ENCODE peak calls at places on chromosomes 13 and 19, in five cellular contexts. A, R, U, F and S are unnamed samples.

GRCh38 chr13:91375119-91375729 is 23.2 kb upstream of the GPC5 start:
- DNase-seq in A (peak; percentile 45), R (no peak), U (no peak), F (no peak), S (no peak)

GRCh38 chr13:111219306-111219705 is 101.1 kb upstream of the TEX29 start:
- DNase-seq in A (no peak), R (no peak), U (no peak), F (no peak), S (no peak)

GRCh38 chr19:39052846-39053245 is 20.5 kb upstream of the FBXO27 start:
- DNase-seq in A (no peak), R (no peak), U (no peak), F (no peak), S (no peak)

GRCh38 chr13:114152831-114153371 is 20.5 kb upstream of the RASA3 start:
- DNase-seq in A (no peak), R (no peak), U (no peak), F (no peak), S (no peak)

GRCh38 chr13:91383836-91384235 is 14.6 kb upstream of the GPC5 start:
- DNase-seq in A (no peak), R (no peak), U (no peak), F (no peak), S (no peak)

GRCh38 chr13:97727991-97728390 is 225.5 kb upstream of the IPO5 start:
- DNase-seq in A (no peak), R (no peak), U (no peak), F (no peak), S (no peak)

GRCh38 chr19:30168760-30169159 is 203.4 kb upstream of the ZNF536 start:
- DNase-seq in A (no peak), R (no peak), U (no peak), F (no peak), S (no peak)

GRCh38 chr19:3159565-3159964 is 19.0 kb upstream of the S1PR4 start:
- DNase-seq in A (no peak), R (no peak), U (no peak), F (no peak), S (no peak)

GRCh38 chr19:4059931-4060620 is 6.6 kb downstream of the ZBTB7A start:
- DNase-seq in A (no peak), R (peak; percentile 75), U (peak; percentile 77), F (no peak), S (no peak)

DNA sequence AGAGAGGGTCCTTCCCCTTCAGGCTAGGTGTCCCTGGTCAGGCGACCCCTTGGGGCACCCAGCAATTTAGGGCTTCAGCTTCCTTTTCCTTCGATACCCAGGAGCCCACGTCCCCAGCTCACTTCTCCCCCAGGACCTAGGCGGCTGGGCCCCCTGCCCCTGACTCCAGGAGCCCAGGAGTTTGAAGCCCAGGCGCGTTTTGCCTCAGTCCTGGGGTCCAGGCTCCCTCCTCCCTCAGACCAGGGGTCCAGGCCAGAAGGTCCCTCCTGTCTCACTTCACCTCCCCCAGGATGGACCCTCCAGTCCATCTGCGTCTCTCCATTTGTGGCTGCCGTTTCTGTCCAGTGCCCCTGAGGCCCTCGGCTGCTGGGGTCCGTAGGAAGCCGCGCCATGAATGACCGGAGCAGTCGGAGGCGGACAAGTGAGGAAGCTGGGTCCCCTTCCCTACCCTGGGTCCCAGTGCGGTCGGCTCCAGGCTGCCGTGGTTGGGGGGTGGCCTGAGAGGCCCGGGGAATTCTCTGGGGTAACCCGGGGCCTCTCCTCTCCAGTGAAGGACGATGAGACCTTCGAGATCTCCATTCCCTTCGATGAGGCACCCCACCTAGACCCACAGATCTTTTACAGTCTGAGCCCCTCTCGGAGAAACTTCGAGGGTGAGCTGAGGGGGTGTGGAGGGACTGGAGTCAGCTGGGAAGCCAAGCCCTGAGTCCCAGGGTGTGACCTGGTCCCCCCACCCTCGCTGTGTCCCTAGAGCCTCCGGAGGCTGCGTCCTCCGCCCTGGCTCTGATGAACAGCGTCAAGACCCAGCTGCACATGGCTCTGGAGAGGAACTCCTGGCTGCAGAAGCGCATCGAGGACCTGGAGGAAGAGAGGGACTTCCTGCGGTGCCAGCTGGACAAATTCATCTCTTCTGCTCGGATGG is 906 bp downstream of the CCDC106 start:
- DNase-seq in A (no peak), R (no peak), U (no peak), F (no peak), S (no peak)
- H3K27ac ChIP-seq in A (peak overlapping the region; percentile 98), R (peak overlapping the region; percentile 84), U (peak overlapping the region; percentile 90), F (peak overlapping the region; percentile 77), S (peak overlapping the region; percentile 76)

DNA sequence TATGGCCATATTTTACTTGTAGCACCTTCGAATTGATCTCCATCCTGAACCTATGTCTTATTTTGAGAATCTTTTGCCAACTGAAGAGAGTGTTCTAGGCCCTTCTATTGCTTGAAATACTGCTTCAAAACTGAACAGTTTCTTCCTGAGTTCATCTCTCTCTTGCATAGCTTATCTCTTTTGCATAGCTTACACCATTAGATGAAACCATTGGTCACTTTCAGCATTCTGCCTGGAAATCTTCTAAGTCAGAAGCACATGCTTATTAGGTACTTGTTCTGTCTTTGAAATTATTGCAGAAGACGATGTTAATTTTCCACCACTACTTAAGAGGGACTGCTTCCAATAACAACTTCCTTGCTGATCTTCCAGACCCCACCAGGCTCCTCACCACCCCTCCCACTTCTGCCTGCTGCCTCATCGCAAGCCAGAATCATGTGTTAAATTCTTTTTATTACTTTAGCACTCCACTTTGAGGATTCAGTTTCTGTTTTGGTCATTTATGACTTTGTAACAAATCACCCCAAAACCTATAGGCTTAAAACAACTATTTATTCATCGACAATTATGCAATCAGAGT is 122.4 kb upstream of the MAB21L1 start:
- DNase-seq in A (no peak), R (no peak), U (no peak), F (no peak), S (no peak)
- H3K4me3 ChIP-seq in A (no peak overlapping the region), R (no peak overlapping the region), U (no peak overlapping the region), F (no peak overlapping the region), S (no peak overlapping the region)

GRCh38 chr19:40249201-40249600 is 22.7 kb upstream of the CCNP start:
- DNase-seq in A (no peak), R (peak; percentile 21), U (no peak), F (no peak), S (peak; percentile 4)
- H3K27me3 ChIP-seq in A (no peaks in the 10 kb centered on the region), R (no peaks in the 10 kb centered on the region), U (no peaks in the 10 kb centered on the region), F (no peaks in the 10 kb centered on the region), S (no peaks in the 10 kb centered on the region)

GRCh38 chr19:447816-448546 is 12.9 kb downstream of the SHC2 start:
- DNase-seq in A (no peak), R (no peak), U (peak; percentile 46), F (no peak), S (no peak)
- H3K27ac ChIP-seq in A (no peak overlapping the region), R (peak overlapping the region; percentile 53), U (peak overlapping the region; percentile 5), F (no peak overlapping the region), S (no peak overlapping the region)

GRCh38 chr19:56840452-56841193 is at the start of the genes PEG3 and ZIM2:
- DNase-seq in A (peak; percentile 92), R (no peak), U (peak; percentile 76), F (no peak), S (no peak)

GRCh38 chr19:56838680-56838929 is 1.9 kb downstream of the PEG3 start:
- DNase-seq in A (no peak), R (no peak), U (no peak), F (no peak), S (no peak)

GRCh38 chr19:56837892-56838679 is 2.4 kb downstream of the PEG3 start:
- DNase-seq in A (peak; percentile 79), R (peak; percentile 60), U (peak; percentile 75), F (no peak), S (no peak)

GRCh38 chr19:56839665-56840451 is 668 bp downstream of the PEG3 start:
- DNase-seq in A (peak; percentile 97), R (peak; percentile 89), U (peak; percentile 90), F (peak; percentile 55), S (no peak)

DNA sequence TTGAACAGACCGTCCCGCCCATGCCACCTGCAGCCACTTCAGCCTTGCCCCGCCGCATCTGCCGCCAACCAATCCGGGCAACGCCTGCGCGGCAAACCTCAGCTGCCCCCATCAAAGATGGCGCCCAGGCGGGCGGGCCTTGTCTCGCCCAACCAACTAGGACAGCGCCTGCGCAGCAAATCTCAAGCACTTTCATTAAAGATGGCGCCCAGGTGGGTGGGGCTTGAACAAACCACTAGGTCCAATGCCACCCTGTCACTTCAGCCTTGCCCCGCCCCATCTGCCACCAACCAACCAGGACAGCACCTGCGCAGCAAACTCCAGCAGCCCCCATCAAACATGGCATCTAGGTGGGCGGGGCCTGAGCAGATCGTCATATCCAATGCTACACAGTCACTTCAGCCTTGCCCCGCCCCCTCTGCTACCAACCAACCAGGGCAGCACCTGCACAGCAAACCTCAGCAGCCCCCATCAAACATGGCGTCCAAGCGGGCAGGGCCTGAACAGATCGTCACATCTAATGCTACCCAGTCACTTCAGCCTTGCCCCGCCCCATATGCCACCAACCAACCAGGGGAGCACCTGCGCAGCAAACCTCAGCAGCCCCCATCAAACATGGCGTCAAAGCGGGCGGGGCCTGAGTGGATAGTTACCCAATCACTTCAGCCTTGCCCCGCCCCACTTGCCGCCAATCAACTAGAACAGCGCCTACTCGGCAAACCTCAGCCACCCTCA is 1.4 kb downstream of the PEG3 start:
- DNase-seq in A (peak; percentile 97), R (peak; percentile 92), U (peak; percentile 94), F (peak; percentile 56), S (no peak)
- H3K4me3 ChIP-seq in A (peak overlapping the region; percentile 77), R (peak overlapping the region; percentile 44), U (peak overlapping the region; percentile 55), F (peak overlapping the region; percentile 66), S (no peak overlapping the region)

DNA sequence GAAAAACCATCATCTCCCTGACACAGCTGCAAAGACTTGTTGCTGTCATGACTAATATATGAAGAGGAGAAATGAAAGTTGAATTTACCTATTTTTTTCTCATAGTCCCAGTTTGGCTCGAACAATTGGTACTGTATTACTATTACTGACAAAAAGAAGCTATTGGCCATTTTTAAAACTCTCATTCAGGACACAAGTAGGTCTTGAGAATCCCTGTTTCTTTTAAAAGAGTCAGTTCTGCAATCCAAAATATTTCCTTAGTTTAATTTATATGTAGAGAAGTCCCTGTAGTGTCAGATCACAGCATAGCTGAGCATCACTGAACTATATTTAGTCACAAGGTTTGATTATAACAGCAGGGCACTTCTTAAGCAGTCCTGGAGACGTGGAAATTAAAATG is 12.2 kb upstream of the SPART start:
- DNase-seq in A (no peak), R (no peak), U (no peak), F (no peak), S (no peak)
- H3K27me3 ChIP-seq in A (no peaks in the 10 kb centered on the region), R (no peaks in the 10 kb centered on the region), U (no peaks in the 10 kb centered on the region), F (no peaks in the 10 kb centered on the region), S (no peaks in the 10 kb centered on the region)